ENCODE peak calls at places on chromosomes 11 and 22, in seven cellular contexts. One of them, this sample, is unnamed.
A peak's percentile ranks its signal among the peaks of the same experiment; 100 is the strongest.

GRCh38 chr11:68120212-68121066 is 749 bp downstream of the CHKA start:
- DNase-seq in PC-3: peak; percentile 47
- DNase-seq in Right ventricle myocardium superior: peak; percentile 79
- DNase-seq in fibroblast of lung: peak; percentile 18
- DNase-seq in HCT116: no peak
- DNase-seq in heart left ventricle: peak; percentile 74
- DNase-seq in lung microvascular endothelial cell: peak; percentile 67
- DNase-seq in this sample: peak; percentile 88

GRCh38 chr11:77019976-77020591 is 14.1 kb upstream of the B3GNT6 start:
- DNase-seq in lung microvascular endothelial cell: peak; percentile 20
- DNase-seq in HCT116: peak; percentile 68
- DNase-seq in PC-3: peak; percentile 92
- DNase-seq in heart left ventricle: no peak
- DNase-seq in Right ventricle myocardium superior: no peak
- DNase-seq in fibroblast of lung: peak; percentile 16
- DNase-seq in this sample: no peak

GRCh38 chr11:17256512-17256911 is 20.0 kb upstream of the NUCB2 start:
- DNase-seq in Right ventricle myocardium superior: no peak
- DNase-seq in heart left ventricle: no peak
- DNase-seq in PC-3: peak; percentile 89
- DNase-seq in fibroblast of lung: peak; percentile 98
- DNase-seq in lung microvascular endothelial cell: no peak
- DNase-seq in HCT116: no peak
- DNase-seq in this sample: no peak

GRCh38 chr11:130647371-130647770 is 198.9 kb downstream of the ADAMTS15 start:
- DNase-seq in lung microvascular endothelial cell: no peak
- DNase-seq in PC-3: no peak
- DNase-seq in heart left ventricle: no peak
- DNase-seq in HCT116: no peak
- DNase-seq in fibroblast of lung: no peak
- DNase-seq in Right ventricle myocardium superior: no peak
- DNase-seq in this sample: no peak

GRCh38 chr11:2083411-2083810 is 55.8 kb downstream of the IGF2 start:
- DNase-seq in fibroblast of lung: no peak
- DNase-seq in lung microvascular endothelial cell: no peak
- DNase-seq in heart left ventricle: no peak
- DNase-seq in PC-3: no peak
- DNase-seq in Right ventricle myocardium superior: no peak
- DNase-seq in HCT116: no peak
- DNase-seq in this sample: peak; percentile 31

GRCh38 chr11:30873924-30874323 is 287.8 kb upstream of the MPPED2 start:
- DNase-seq in heart left ventricle: no peak
- DNase-seq in PC-3: no peak
- DNase-seq in fibroblast of lung: no peak
- DNase-seq in Right ventricle myocardium superior: no peak
- DNase-seq in HCT116: no peak
- DNase-seq in lung microvascular endothelial cell: no peak
- DNase-seq in this sample: no peak

GRCh38 chr11:69152748-69153446 is 2.8 kb upstream of the SMIM38 start:
- DNase-seq in fibroblast of lung: no peak
- DNase-seq in heart left ventricle: no peak
- DNase-seq in Right ventricle myocardium superior: no peak
- DNase-seq in PC-3: no peak
- DNase-seq in lung microvascular endothelial cell: no peak
- DNase-seq in HCT116: no peak
- DNase-seq in this sample: no peak

GRCh38 chr11:69300124-69301032 is 6.4 kb downstream of the MYEOV start:
- DNase-seq in PC-3: peak; percentile 87
- DNase-seq in HCT116: no peak
- DNase-seq in Right ventricle myocardium superior: no peak
- DNase-seq in lung microvascular endothelial cell: no peak
- DNase-seq in fibroblast of lung: no peak
- DNase-seq in heart left ventricle: no peak
- DNase-seq in this sample: no peak

GRCh38 chr22:38733329-38734202 is 22.2 kb downstream of the SUN2 start:
- DNase-seq in lung microvascular endothelial cell: peak; percentile 54
- DNase-seq in heart left ventricle: peak; percentile 66
- DNase-seq in Right ventricle myocardium superior: peak; percentile 77
- DNase-seq in fibroblast of lung: peak; percentile 53
- DNase-seq in HCT116: no peak
- DNase-seq in PC-3: peak; percentile 29
- DNase-seq in this sample: peak; percentile 58

GRCh38 chr11:83441596-83441995 is 155.4 kb upstream of the CCDC90B start:
- DNase-seq in fibroblast of lung: no peak
- DNase-seq in Right ventricle myocardium superior: no peak
- DNase-seq in lung microvascular endothelial cell: no peak
- DNase-seq in HCT116: no peak
- DNase-seq in PC-3: no peak
- DNase-seq in heart left ventricle: no peak
- DNase-seq in this sample: no peak

GRCh38 chr11:68583047-68583446 is 101.3 kb upstream of the GAL start:
- DNase-seq in fibroblast of lung: peak; percentile 57
- DNase-seq in Right ventricle myocardium superior: no peak
- DNase-seq in HCT116: no peak
- DNase-seq in PC-3: peak; percentile 21
- DNase-seq in heart left ventricle: no peak
- DNase-seq in lung microvascular endothelial cell: no peak
- DNase-seq in this sample: no peak

GRCh38 chr11:79314906-79315689 is 125.7 kb downstream of the TENM4 start:
- DNase-seq in lung microvascular endothelial cell: no peak
- DNase-seq in fibroblast of lung: peak; percentile 34
- DNase-seq in PC-3: peak; percentile 21
- DNase-seq in heart left ventricle: no peak
- DNase-seq in HCT116: no peak
- DNase-seq in Right ventricle myocardium superior: no peak
- DNase-seq in this sample: no peak

GRCh38 chr11:64152841-64153691 is 12.8 kb downstream of the MACROD1 start:
- DNase-seq in fibroblast of lung: peak; percentile 22
- DNase-seq in Right ventricle myocardium superior: peak; percentile 80
- DNase-seq in heart left ventricle: peak; percentile 62
- DNase-seq in lung microvascular endothelial cell: peak; percentile 52
- DNase-seq in PC-3: peak; percentile 76
- DNase-seq in HCT116: no peak
- DNase-seq in this sample: peak; percentile 92

GRCh38 chr22:24231706-24232105 is 13.2 kb downstream of the GGT5 start:
- DNase-seq in PC-3: no peak
- DNase-seq in lung microvascular endothelial cell: no peak
- DNase-seq in heart left ventricle: no peak
- DNase-seq in HCT116: no peak
- DNase-seq in fibroblast of lung: no peak
- DNase-seq in Right ventricle myocardium superior: no peak
- DNase-seq in this sample: no peak

GRCh38 chr11:108199446-108200321 is 22.8 kb downstream of the NPAT start:
- DNase-seq in heart left ventricle: no peak
- DNase-seq in lung microvascular endothelial cell: no peak
- DNase-seq in Right ventricle myocardium superior: no peak
- DNase-seq in PC-3: peak; percentile 53
- DNase-seq in HCT116: no peak
- DNase-seq in fibroblast of lung: peak; percentile 44
- DNase-seq in this sample: no peak

GRCh38 chr11:8593935-8594909 is at the start of gene STK33:
- DNase-seq in lung microvascular endothelial cell: peak; percentile 12
- DNase-seq in HCT116: peak; percentile 34
- DNase-seq in Right ventricle myocardium superior: peak; percentile 69
- DNase-seq in PC-3: no peak
- DNase-seq in fibroblast of lung: peak; percentile 40
- DNase-seq in heart left ventricle: peak; percentile 74
- DNase-seq in this sample: peak; percentile 75

GRCh38 chr22:40633036-40633435 is 3.5 kb downstream of the MRTFA start:
- DNase-seq in heart left ventricle: no peak
- DNase-seq in Right ventricle myocardium superior: no peak
- DNase-seq in lung microvascular endothelial cell: no peak
- DNase-seq in HCT116: no peak
- DNase-seq in PC-3: no peak
- DNase-seq in fibroblast of lung: no peak
- DNase-seq in this sample: no peak

GRCh38 chr22:20422965-20423635 is 14.5 kb downstream of the SCARF2 start:
- DNase-seq in Right ventricle myocardium superior: peak; percentile 90
- DNase-seq in HCT116: no peak
- DNase-seq in PC-3: no peak
- DNase-seq in lung microvascular endothelial cell: no peak
- DNase-seq in fibroblast of lung: peak; percentile 29
- DNase-seq in heart left ventricle: peak; percentile 83
- DNase-seq in this sample: peak; percentile 81

GRCh38 chr11:117421471-117421870 is 93.8 kb downstream of the CEP164 start:
- DNase-seq in fibroblast of lung: no peak
- DNase-seq in PC-3: no peak
- DNase-seq in lung microvascular endothelial cell: no peak
- DNase-seq in heart left ventricle: no peak
- DNase-seq in Right ventricle myocardium superior: no peak
- DNase-seq in HCT116: no peak
- DNase-seq in this sample: no peak

GRCh38 chr22:24486501-24486921 is 8.6 kb upstream of the UPB1 start:
- DNase-seq in HCT116: no peak
- DNase-seq in heart left ventricle: no peak
- DNase-seq in lung microvascular endothelial cell: peak; percentile 29
- DNase-seq in PC-3: peak; percentile 78
- DNase-seq in Right ventricle myocardium superior: no peak
- DNase-seq in fibroblast of lung: peak; percentile 53
- DNase-seq in this sample: no peak

GRCh38 chr22:36002861-36003260 is 25.8 kb downstream of the RBFOX2 start:
- DNase-seq in fibroblast of lung: no peak
- DNase-seq in HCT116: no peak
- DNase-seq in Right ventricle myocardium superior: no peak
- DNase-seq in lung microvascular endothelial cell: no peak
- DNase-seq in PC-3: no peak
- DNase-seq in heart left ventricle: no peak
- DNase-seq in this sample: no peak

GRCh38 chr22:32286290-32286840 is 31.2 kb upstream of the SLC5A4 start:
- DNase-seq in PC-3: no peak
- DNase-seq in Right ventricle myocardium superior: no peak
- DNase-seq in fibroblast of lung: no peak
- DNase-seq in HCT116: no peak
- DNase-seq in lung microvascular endothelial cell: no peak
- DNase-seq in heart left ventricle: no peak
- DNase-seq in this sample: no peak

GRCh38 chr11:45815747-45816146 is 10.8 kb downstream of the SLC35C1 start:
- DNase-seq in fibroblast of lung: no peak
- DNase-seq in Right ventricle myocardium superior: no peak
- DNase-seq in PC-3: peak; percentile 34
- DNase-seq in heart left ventricle: no peak
- DNase-seq in lung microvascular endothelial cell: no peak
- DNase-seq in HCT116: no peak
- DNase-seq in this sample: no peak

GRCh38 chr11:130042093-130042591 is 27.6 kb upstream of the APLP2 start:
- DNase-seq in Right ventricle myocardium superior: no peak
- DNase-seq in HCT116: no peak
- DNase-seq in fibroblast of lung: peak; percentile 87
- DNase-seq in lung microvascular endothelial cell: peak; percentile 98
- DNase-seq in PC-3: peak; percentile 97
- DNase-seq in heart left ventricle: no peak
- DNase-seq in this sample: no peak

GRCh38 chr11:108895579-108896480 is 231.0 kb downstream of the DDX10 start:
- DNase-seq in heart left ventricle: no peak
- DNase-seq in Right ventricle myocardium superior: no peak
- DNase-seq in PC-3: peak; percentile 95
- DNase-seq in lung microvascular endothelial cell: peak; percentile 39
- DNase-seq in HCT116: no peak
- DNase-seq in fibroblast of lung: peak; percentile 37
- DNase-seq in this sample: no peak

GRCh38 chr22:29106839-29107238 is 34.0 kb downstream of the KREMEN1 start:
- DNase-seq in HCT116: no peak
- DNase-seq in Right ventricle myocardium superior: no peak
- DNase-seq in heart left ventricle: no peak
- DNase-seq in fibroblast of lung: no peak
- DNase-seq in PC-3: no peak
- DNase-seq in lung microvascular endothelial cell: no peak
- DNase-seq in this sample: no peak

GRCh38 chr22:41147722-41148121 is 55.3 kb downstream of the EP300 start:
- DNase-seq in PC-3: no peak
- DNase-seq in HCT116: no peak
- DNase-seq in lung microvascular endothelial cell: no peak
- DNase-seq in heart left ventricle: no peak
- DNase-seq in fibroblast of lung: no peak
- DNase-seq in Right ventricle myocardium superior: no peak
- DNase-seq in this sample: no peak

GRCh38 chr11:7060828-7061227 is 28.0 kb upstream of the RBMXL2 start:
- DNase-seq in heart left ventricle: no peak
- DNase-seq in HCT116: no peak
- DNase-seq in fibroblast of lung: peak; percentile 58
- DNase-seq in PC-3: no peak
- DNase-seq in Right ventricle myocardium superior: no peak
- DNase-seq in lung microvascular endothelial cell: peak; percentile 10
- DNase-seq in this sample: no peak

GRCh38 chr11:28849053-28849452 is 740.9 kb downstream of the METTL15 start:
- DNase-seq in fibroblast of lung: no peak
- DNase-seq in lung microvascular endothelial cell: no peak
- DNase-seq in Right ventricle myocardium superior: no peak
- DNase-seq in HCT116: no peak
- DNase-seq in heart left ventricle: no peak
- DNase-seq in PC-3: peak; percentile 49
- DNase-seq in this sample: no peak

GRCh38 chr11:126484266-126484665 is 128.8 kb downstream of the ST3GAL4 start:
- DNase-seq in lung microvascular endothelial cell: no peak
- DNase-seq in PC-3: peak; percentile 84
- DNase-seq in Right ventricle myocardium superior: no peak
- DNase-seq in HCT116: no peak
- DNase-seq in heart left ventricle: no peak
- DNase-seq in fibroblast of lung: peak; percentile 39
- DNase-seq in this sample: no peak

GRCh38 chr11:61695917-61696316 is 15.7 kb downstream of the DAGLA start:
- DNase-seq in fibroblast of lung: peak; percentile 41
- DNase-seq in Right ventricle myocardium superior: peak; percentile 86
- DNase-seq in PC-3: peak; percentile 93
- DNase-seq in lung microvascular endothelial cell: peak; percentile 75
- DNase-seq in heart left ventricle: peak; percentile 86
- DNase-seq in HCT116: no peak
- DNase-seq in this sample: peak; percentile 89

GRCh38 chr11:112751763-112752162 is 209.5 kb upstream of the NCAM1 start:
- DNase-seq in PC-3: no peak
- DNase-seq in heart left ventricle: no peak
- DNase-seq in HCT116: no peak
- DNase-seq in Right ventricle myocardium superior: no peak
- DNase-seq in fibroblast of lung: no peak
- DNase-seq in lung microvascular endothelial cell: no peak
- DNase-seq in this sample: no peak

GRCh38 chr11:67345949-67346819 is 7.2 kb downstream of the POLD4 start:
- DNase-seq in fibroblast of lung: peak; percentile 66
- DNase-seq in Right ventricle myocardium superior: no peak
- DNase-seq in heart left ventricle: no peak
- DNase-seq in PC-3: peak; percentile 99
- DNase-seq in HCT116: peak; percentile 54
- DNase-seq in lung microvascular endothelial cell: peak; percentile 42
- DNase-seq in this sample: no peak

GRCh38 chr22:38207898-38208432 is 6.2 kb downstream of the MAFF start:
- DNase-seq in Right ventricle myocardium superior: no peak
- DNase-seq in fibroblast of lung: no peak
- DNase-seq in heart left ventricle: no peak
- DNase-seq in HCT116: no peak
- DNase-seq in PC-3: no peak
- DNase-seq in lung microvascular endothelial cell: no peak
- DNase-seq in this sample: no peak